ENCODE peak calls at places on chromosomes 13 and 19, in nine cellular contexts. V is CD8-positive, alpha-beta memory T cell; U is HFFc6; S is fibroblast of lung; K is GM12864; T is substantia nigra; B is coronary artery; L is amniotic stem cell; Q is HT1080. F is an unnamed sample.

GRCh38 chr13:99909097-99909835 is 62.3 kb downstream of the ZIC5 start:
- DNase-seq in V (no peak), U (no peak), S (no peak), K (no peak), T (no peak), B (no peak), L (no peak), Q (no peak), F (no peak)

GRCh38 chr19:3470500-3471128 is 9.7 kb downstream of the SMIM24 start:
- DNase-seq in V (no peak), U (no peak), S (no peak), K (no peak), T (no peak), B (no peak), L (no peak), Q (no peak), F (no peak)

GRCh38 chr19:47436712-47437401 is 17.5 kb upstream of the MEIS3 start:
- DNase-seq in V (peak; percentile 86), U (peak; percentile 17), S (peak; percentile 51), K (peak; percentile 31), T (peak; percentile 70), B (no peak), L (peak; percentile 47), Q (peak; percentile 47), F (peak; percentile 93)

GRCh38 chr13:111948281-111948680 is 118.7 kb upstream of the SOX1 start:
- DNase-seq in V (no peak), U (no peak), S (no peak), K (no peak), T (no peak), B (no peak), L (no peak), Q (no peak), F (no peak)

GRCh38 chr13:26052136-26052736 is 420 bp upstream of the SHISA2 start:
- DNase-seq in V (no peak), U (no peak), S (no peak), K (no peak), T (no peak), B (no peak), L (no peak), Q (no peak), F (no peak)

GRCh38 chr19:13165091-13165997 is 15.1 kb downstream of the IER2 start:
- DNase-seq in V (no peak), U (no peak), S (peak; percentile 22), K (no peak), T (no peak), B (no peak), L (no peak), Q (no peak), F (no peak)

GRCh38 chr13:73757471-73758233 is 376.6 kb downstream of the KLF12 start:
- DNase-seq in V (no peak), U (no peak), S (no peak), K (no peak), T (no peak), B (no peak), L (no peak), Q (no peak), F (no peak)

GRCh38 chr13:28046981-28047380 is 53.4 kb downstream of the FLT3 start:
- DNase-seq in V (no peak), U (peak; percentile 80), S (no peak), K (no peak), T (no peak), B (no peak), L (no peak), Q (no peak), F (peak; percentile 80)

GRCh38 chr19:55418185-55418584 is 10.6 kb upstream of the UBE2S start:
- DNase-seq in V (peak; percentile 70), U (peak; percentile 90), S (peak; percentile 86), K (peak; percentile 40), T (peak; percentile 43), B (no peak), L (peak; percentile 66), Q (peak; percentile 84), F (peak; percentile 77)

GRCh38 chr19:7870571-7871279 is 3.5 kb downstream of the PRR36 start:
- DNase-seq in V (peak; percentile 75), U (peak; percentile 26), S (peak; percentile 10), K (peak; percentile 64), T (no peak), B (no peak), L (no peak), Q (peak; percentile 79), F (peak; percentile 91)

GRCh38 chr13:50365683-50366391 is 350.6 kb downstream of the KCNRG start:
- DNase-seq in V (peak; percentile 70), U (no peak), S (no peak), K (peak; percentile 49), T (no peak), B (no peak), L (no peak), Q (peak; percentile 61), F (no peak)

GRCh38 chr13:74450525-74450845 is 316.3 kb upstream of the KLF12 start:
- DNase-seq in V (no peak), U (no peak), S (no peak), K (no peak), T (no peak), B (no peak), L (no peak), Q (no peak), F (no peak)

GRCh38 chr19:55079400-55080038 is 3.9 kb downstream of the EPS8L1 start:
- DNase-seq in V (no peak), U (no peak), S (no peak), K (no peak), T (no peak), B (no peak), L (no peak), Q (no peak), F (no peak)

GRCh38 chr13:42969558-42970172 is 22.4 kb downstream of the EPSTI1 start:
- DNase-seq in V (peak; percentile 83), U (peak; percentile 68), S (peak; percentile 80), K (no peak), T (peak; percentile 68), B (peak; percentile 74), L (peak; percentile 48), Q (peak; percentile 60), F (peak; percentile 58)

GRCh38 chr19:48750351-48750750 is 2.1 kb downstream of the FUT1 start:
- DNase-seq in V (no peak), U (no peak), S (no peak), K (no peak), T (no peak), B (no peak), L (no peak), Q (no peak), F (no peak)

GRCh38 chr13:27961227-27962085 is 7.7 kb downstream of the CDX2 start:
- DNase-seq in V (no peak), U (no peak), S (no peak), K (no peak), T (no peak), B (no peak), L (no peak), Q (no peak), F (no peak)

GRCh38 chr19:46069841-46070341 is 29.1 kb upstream of the IGFL4 start:
- DNase-seq in V (no peak), U (peak; percentile 79), S (peak; percentile 96), K (no peak), T (no peak), B (no peak), L (peak; percentile 80), Q (peak; percentile 89), F (no peak)

GRCh38 chr13:25619897-25620296 is 248.1 kb downstream of the ATP8A2 start:
- DNase-seq in V (no peak), U (no peak), S (no peak), K (no peak), T (no peak), B (no peak), L (no peak), Q (no peak), F (no peak)

GRCh38 chr19:30065680-30066606 is 123.9 kb downstream of the URI1 start:
- DNase-seq in V (no peak), U (no peak), S (no peak), K (no peak), T (no peak), B (no peak), L (no peak), Q (no peak), F (peak; percentile 12)

GRCh38 chr19:5247957-5248705 is 92.5 kb downstream of the PTPRS start:
- DNase-seq in V (no peak), U (no peak), S (no peak), K (no peak), T (no peak), B (no peak), L (no peak), Q (no peak), F (no peak)

GRCh38 chr13:114067886-114068722 is 64.3 kb downstream of the RASA3 start:
- DNase-seq in V (peak; percentile 53), U (no peak), S (no peak), K (peak; percentile 55), T (no peak), B (no peak), L (no peak), Q (no peak), F (no peak)

GRCh38 chr13:80988752-80989151 is 647.8 kb upstream of the SPRY2 start:
- DNase-seq in V (no peak), U (no peak), S (no peak), K (no peak), T (no peak), B (no peak), L (no peak), Q (no peak), F (no peak)

GRCh38 chr13:26971990-26972888 is 199.4 kb downstream of the USP12 start:
- DNase-seq in V (no peak), U (no peak), S (peak; percentile 25), K (no peak), T (no peak), B (no peak), L (no peak), Q (peak; percentile 58), F (peak; percentile 84)

GRCh38 chr13:24875566-24875965 is 111.6 kb downstream of the RNF17 start:
- DNase-seq in V (no peak), U (no peak), S (no peak), K (no peak), T (no peak), B (no peak), L (no peak), Q (no peak), F (no peak)

GRCh38 chr19:1065606-1066109 is 1.3 kb upstream of the ARHGAP45 start:
- DNase-seq in V (peak; percentile 49), U (no peak), S (no peak), K (no peak), T (no peak), B (no peak), L (no peak), Q (peak; percentile 27), F (no peak)

GRCh38 chr13:37621811-37622361 is 23.3 kb upstream of the POSTN start:
- DNase-seq in V (no peak), U (no peak), S (peak; percentile 98), K (no peak), T (no peak), B (no peak), L (no peak), Q (no peak), F (no peak)

GRCh38 chr13:77902319-77902963 is 16.2 kb downstream of the EDNRB start:
- DNase-seq in V (no peak), U (no peak), S (no peak), K (no peak), T (no peak), B (no peak), L (no peak), Q (peak; percentile 64), F (no peak)

GRCh38 chr19:50209131-50209530 is 5.7 kb downstream of the MYH14 start:
- DNase-seq in V (no peak), U (no peak), S (no peak), K (no peak), T (no peak), B (no peak), L (no peak), Q (no peak), F (no peak)

GRCh38 chr19:23823952-23824389 is 65.3 kb upstream of the ZNF681 start:
- DNase-seq in V (no peak), U (no peak), S (peak; percentile 3), K (peak; percentile 30), T (no peak), B (no peak), L (no peak), Q (peak; percentile 28), F (peak; percentile 49)

GRCh38 chr13:57640582-57640981 is 9.0 kb downstream of the PCDH17 start:
- DNase-seq in V (no peak), U (no peak), S (no peak), K (no peak), T (no peak), B (no peak), L (no peak), Q (peak; percentile 39), F (no peak)

GRCh38 chr13:72960541-72960940 is 98.3 kb upstream of the KLF5 start:
- DNase-seq in V (no peak), U (no peak), S (no peak), K (no peak), T (no peak), B (no peak), L (no peak), Q (no peak), F (no peak)

F was measured in cerebellar cortex.